ENCODE peak calls at places on chromosome 16, in eight cellular contexts. One of them, this sample, is unnamed.

GRCh38 chr16:89067677-89068076 is 26.0 kb upstream of the ACSF3 start:
- DNase-seq in activated T-cell treated with anti-CD3 and anti-CD28 coated beads for 1 hour: no peak
- DNase-seq in lung: no peak
- DNase-seq in ureter: no peak
- DNase-seq in astrocyte of the cerebellum: no peak
- DNase-seq in NCI-H345: peak; percentile 6
- DNase-seq in stimulated activated CD4-positive, alpha-beta T cell treated with anti-CD3 and anti-CD28 coated beads, Interleukin-15, amount 100 ng/mL, for 24 hours: no peak
- DNase-seq in kidney tubule cell: peak; percentile 12
- DNase-seq in this sample: no peak

GRCh38 chr16:57577691-57578224 is 35.3 kb downstream of the ADGRG5 start:
- DNase-seq in NCI-H345: no peak
- DNase-seq in lung: peak; percentile 26
- DNase-seq in stimulated activated CD4-positive, alpha-beta T cell treated with anti-CD3 and anti-CD28 coated beads, Interleukin-15, amount 100 ng/mL, for 24 hours: no peak
- DNase-seq in activated T-cell treated with anti-CD3 and anti-CD28 coated beads for 1 hour: no peak
- DNase-seq in astrocyte of the cerebellum: no peak
- DNase-seq in ureter: no peak
- DNase-seq in kidney tubule cell: no peak
- DNase-seq in this sample: peak; percentile 42

GRCh38 chr16:79175286-79176057 is 425.1 kb downstream of the MAF start:
- DNase-seq in astrocyte of the cerebellum: no peak
- DNase-seq in stimulated activated CD4-positive, alpha-beta T cell treated with anti-CD3 and anti-CD28 coated beads, Interleukin-15, amount 100 ng/mL, for 24 hours: no peak
- DNase-seq in kidney tubule cell: no peak
- DNase-seq in lung: no peak
- DNase-seq in activated T-cell treated with anti-CD3 and anti-CD28 coated beads for 1 hour: no peak
- DNase-seq in ureter: no peak
- DNase-seq in NCI-H345: no peak
- DNase-seq in this sample: no peak

GRCh38 chr16:65202461-65202860 is 80.6 kb upstream of the CDH11 start:
- DNase-seq in lung: no peak
- DNase-seq in ureter: no peak
- DNase-seq in stimulated activated CD4-positive, alpha-beta T cell treated with anti-CD3 and anti-CD28 coated beads, Interleukin-15, amount 100 ng/mL, for 24 hours: no peak
- DNase-seq in kidney tubule cell: no peak
- DNase-seq in astrocyte of the cerebellum: no peak
- DNase-seq in activated T-cell treated with anti-CD3 and anti-CD28 coated beads for 1 hour: no peak
- DNase-seq in NCI-H345: no peak
- DNase-seq in this sample: no peak

GRCh38 chr16:84507011-84507982 is 2.8 kb upstream of the MEAK7 start:
- DNase-seq in astrocyte of the cerebellum: no peak
- DNase-seq in lung: no peak
- DNase-seq in stimulated activated CD4-positive, alpha-beta T cell treated with anti-CD3 and anti-CD28 coated beads, Interleukin-15, amount 100 ng/mL, for 24 hours: peak; percentile 54
- DNase-seq in ureter: no peak
- DNase-seq in activated T-cell treated with anti-CD3 and anti-CD28 coated beads for 1 hour: no peak
- DNase-seq in NCI-H345: no peak
- DNase-seq in kidney tubule cell: no peak
- DNase-seq in this sample: no peak

GRCh38 chr16:89140401-89140800 is 31.1 kb upstream of the CDH15 start:
- DNase-seq in NCI-H345: no peak
- DNase-seq in activated T-cell treated with anti-CD3 and anti-CD28 coated beads for 1 hour: no peak
- DNase-seq in kidney tubule cell: no peak
- DNase-seq in ureter: no peak
- DNase-seq in stimulated activated CD4-positive, alpha-beta T cell treated with anti-CD3 and anti-CD28 coated beads, Interleukin-15, amount 100 ng/mL, for 24 hours: no peak
- DNase-seq in astrocyte of the cerebellum: no peak
- DNase-seq in lung: no peak
- DNase-seq in this sample: no peak

GRCh38 chr16:70749681-70750601 is 51.0 kb downstream of the VAC14 start:
- DNase-seq in ureter: no peak
- DNase-seq in NCI-H345: no peak
- DNase-seq in kidney tubule cell: no peak
- DNase-seq in astrocyte of the cerebellum: no peak
- DNase-seq in stimulated activated CD4-positive, alpha-beta T cell treated with anti-CD3 and anti-CD28 coated beads, Interleukin-15, amount 100 ng/mL, for 24 hours: no peak
- DNase-seq in lung: no peak
- DNase-seq in activated T-cell treated with anti-CD3 and anti-CD28 coated beads for 1 hour: no peak
- DNase-seq in this sample: no peak

GRCh38 chr16:12618515-12618914 is 185.2 kb downstream of the CPPED1 start:
- DNase-seq in lung: no peak
- DNase-seq in astrocyte of the cerebellum: no peak
- DNase-seq in stimulated activated CD4-positive, alpha-beta T cell treated with anti-CD3 and anti-CD28 coated beads, Interleukin-15, amount 100 ng/mL, for 24 hours: no peak
- DNase-seq in NCI-H345: no peak
- DNase-seq in activated T-cell treated with anti-CD3 and anti-CD28 coated beads for 1 hour: no peak
- DNase-seq in ureter: no peak
- DNase-seq in kidney tubule cell: peak; percentile 85
- DNase-seq in this sample: peak; percentile 74

GRCh38 chr16:2785101-2785991 is 2.0 kb downstream of the PRSS33 start:
- DNase-seq in ureter: no peak
- DNase-seq in lung: no peak
- DNase-seq in activated T-cell treated with anti-CD3 and anti-CD28 coated beads for 1 hour: no peak
- DNase-seq in NCI-H345: no peak
- DNase-seq in stimulated activated CD4-positive, alpha-beta T cell treated with anti-CD3 and anti-CD28 coated beads, Interleukin-15, amount 100 ng/mL, for 24 hours: peak; percentile 68
- DNase-seq in astrocyte of the cerebellum: no peak
- DNase-seq in kidney tubule cell: no peak
- DNase-seq in this sample: no peak

GRCh38 chr16:88376053-88376834 is 6.5 kb upstream of the ZNF469 start:
- DNase-seq in activated T-cell treated with anti-CD3 and anti-CD28 coated beads for 1 hour: no peak
- DNase-seq in stimulated activated CD4-positive, alpha-beta T cell treated with anti-CD3 and anti-CD28 coated beads, Interleukin-15, amount 100 ng/mL, for 24 hours: no peak
- DNase-seq in NCI-H345: no peak
- DNase-seq in ureter: no peak
- DNase-seq in astrocyte of the cerebellum: no peak
- DNase-seq in lung: no peak
- DNase-seq in kidney tubule cell: no peak
- DNase-seq in this sample: no peak

GRCh38 chr16:24216961-24217360 is 39.2 kb upstream of the CACNG3 start:
- DNase-seq in stimulated activated CD4-positive, alpha-beta T cell treated with anti-CD3 and anti-CD28 coated beads, Interleukin-15, amount 100 ng/mL, for 24 hours: no peak
- DNase-seq in ureter: no peak
- DNase-seq in lung: no peak
- DNase-seq in activated T-cell treated with anti-CD3 and anti-CD28 coated beads for 1 hour: no peak
- DNase-seq in astrocyte of the cerebellum: no peak
- DNase-seq in kidney tubule cell: no peak
- DNase-seq in NCI-H345: no peak
- DNase-seq in this sample: no peak

GRCh38 chr16:726438-727290 is at the start of the genes CCDC78 and HAGHL:
- DNase-seq in stimulated activated CD4-positive, alpha-beta T cell treated with anti-CD3 and anti-CD28 coated beads, Interleukin-15, amount 100 ng/mL, for 24 hours: peak; percentile 79
- DNase-seq in NCI-H345: peak; percentile 57
- DNase-seq in ureter: peak; percentile 67
- DNase-seq in activated T-cell treated with anti-CD3 and anti-CD28 coated beads for 1 hour: peak; percentile 46
- DNase-seq in lung: no peak
- DNase-seq in astrocyte of the cerebellum: no peak
- DNase-seq in kidney tubule cell: peak; percentile 58
- DNase-seq in this sample: no peak

GRCh38 chr16:56647641-56648431 is 3.9 kb upstream of the MT1B start:
- DNase-seq in NCI-H345: no peak
- DNase-seq in ureter: no peak
- DNase-seq in lung: no peak
- DNase-seq in astrocyte of the cerebellum: no peak
- DNase-seq in stimulated activated CD4-positive, alpha-beta T cell treated with anti-CD3 and anti-CD28 coated beads, Interleukin-15, amount 100 ng/mL, for 24 hours: no peak
- DNase-seq in activated T-cell treated with anti-CD3 and anti-CD28 coated beads for 1 hour: no peak
- DNase-seq in kidney tubule cell: no peak
- DNase-seq in this sample: no peak

GRCh38 chr16:56301391-56301850 is 110.1 kb downstream of the GNAO1 start:
- DNase-seq in activated T-cell treated with anti-CD3 and anti-CD28 coated beads for 1 hour: no peak
- DNase-seq in astrocyte of the cerebellum: peak; percentile 41
- DNase-seq in lung: no peak
- DNase-seq in NCI-H345: no peak
- DNase-seq in ureter: no peak
- DNase-seq in kidney tubule cell: peak; percentile 19
- DNase-seq in stimulated activated CD4-positive, alpha-beta T cell treated with anti-CD3 and anti-CD28 coated beads, Interleukin-15, amount 100 ng/mL, for 24 hours: no peak
- DNase-seq in this sample: no peak

GRCh38 chr16:69367980-69368379 is 16.4 kb upstream of the TMED6 start:
- DNase-seq in activated T-cell treated with anti-CD3 and anti-CD28 coated beads for 1 hour: no peak
- DNase-seq in stimulated activated CD4-positive, alpha-beta T cell treated with anti-CD3 and anti-CD28 coated beads, Interleukin-15, amount 100 ng/mL, for 24 hours: no peak
- DNase-seq in ureter: no peak
- DNase-seq in kidney tubule cell: no peak
- DNase-seq in lung: no peak
- DNase-seq in NCI-H345: no peak
- DNase-seq in astrocyte of the cerebellum: no peak
- DNase-seq in this sample: no peak

GRCh38 chr16:88373927-88374492 is 8.7 kb upstream of the ZNF469 start:
- DNase-seq in activated T-cell treated with anti-CD3 and anti-CD28 coated beads for 1 hour: no peak
- DNase-seq in lung: no peak
- DNase-seq in astrocyte of the cerebellum: no peak
- DNase-seq in kidney tubule cell: no peak
- DNase-seq in stimulated activated CD4-positive, alpha-beta T cell treated with anti-CD3 and anti-CD28 coated beads, Interleukin-15, amount 100 ng/mL, for 24 hours: no peak
- DNase-seq in NCI-H345: no peak
- DNase-seq in ureter: no peak
- DNase-seq in this sample: no peak

This sample was measured in esophagus muscularis mucosa.